ENCODE peak calls at places on chromosomes 13 and 19, in ten cellular contexts. U is brain microvascular endothelial cell; W is CD8-positive, alpha-beta T cell; Q is pancreas; N is upper lobe of right lung; C is body of pancreas; X is ascending aorta; J is GM23338; B is mammary epithelial cell; H is colonic mucosa. Y is an unnamed sample.

GRCh38 chr19:3893509-3894179 is 13.2 kb downstream of the ATCAY start:
- DNase-seq in X (no peak), Q (no peak), H (no peak), N (no peak), U (no peak), J (no peak), B (no peak), C (no peak), W (no peak), Y (no peak)

GRCh38 chr13:60453490-60453889 is 56.5 kb downstream of the TDRD3 start:
- DNase-seq in C (no peak), U (no peak), Q (no peak), H (no peak), W (no peak), J (peak; percentile 50), N (no peak), X (no peak), B (no peak), Y (no peak)

GRCh38 chr13:23701646-23702045 is 131.4 kb downstream of the TNFRSF19 start:
- DNase-seq in C (peak; percentile 70), U (peak; percentile 95), W (no peak), N (no peak), Q (peak; percentile 34), H (no peak), J (no peak), B (no peak), X (peak; percentile 81), Y (no peak)

GRCh38 chr19:2977686-2978466 is 512 bp downstream of the TLE6 start:
- DNase-seq in N (no peak), X (no peak), C (peak; percentile 77), Q (peak; percentile 63), J (no peak), W (no peak), H (peak; percentile 47), B (no peak), U (no peak), Y (no peak)

GRCh38 chr19:8501968-8502367 is 472 bp downstream of the PRAM1 start:
- DNase-seq in J (no peak), N (no peak), U (no peak), B (no peak), X (no peak), H (no peak), C (no peak), Q (no peak), W (no peak), Y (no peak)

GRCh38 chr19:472005-472858 is 11.4 kb upstream of the SHC2 start:
- DNase-seq in W (no peak), Q (no peak), B (no peak), N (no peak), J (peak; percentile 35), U (no peak), H (no peak), C (no peak), X (no peak), Y (no peak)

GRCh38 chr13:35470671-35471465 is 5.6 kb downstream of the MAB21L1 start:
- DNase-seq in N (no peak), C (no peak), Q (no peak), W (no peak), H (peak; percentile 30), X (no peak), U (peak; percentile 5), J (peak; percentile 87), B (no peak), Y (no peak)

GRCh38 chr13:52446265-52446664 is 4.2 kb downstream of the VPS36 start:
- DNase-seq in W (no peak), N (no peak), U (no peak), Q (no peak), H (no peak), J (no peak), X (no peak), B (peak; percentile 60), C (no peak), Y (peak; percentile 36)

GRCh38 chr13:23570099-23570926 is at the start of gene TNFRSF19:
- DNase-seq in B (peak; percentile 38), W (no peak), J (peak; percentile 26), C (peak; percentile 37), U (peak; percentile 79), X (no peak), H (no peak), N (no peak), Q (no peak), Y (no peak)

GRCh38 chr13:74414458-74414857 is 280.3 kb upstream of the KLF12 start:
- DNase-seq in W (no peak), B (no peak), Q (no peak), X (no peak), H (no peak), J (no peak), N (no peak), C (no peak), U (no peak), Y (no peak)

DNA sequence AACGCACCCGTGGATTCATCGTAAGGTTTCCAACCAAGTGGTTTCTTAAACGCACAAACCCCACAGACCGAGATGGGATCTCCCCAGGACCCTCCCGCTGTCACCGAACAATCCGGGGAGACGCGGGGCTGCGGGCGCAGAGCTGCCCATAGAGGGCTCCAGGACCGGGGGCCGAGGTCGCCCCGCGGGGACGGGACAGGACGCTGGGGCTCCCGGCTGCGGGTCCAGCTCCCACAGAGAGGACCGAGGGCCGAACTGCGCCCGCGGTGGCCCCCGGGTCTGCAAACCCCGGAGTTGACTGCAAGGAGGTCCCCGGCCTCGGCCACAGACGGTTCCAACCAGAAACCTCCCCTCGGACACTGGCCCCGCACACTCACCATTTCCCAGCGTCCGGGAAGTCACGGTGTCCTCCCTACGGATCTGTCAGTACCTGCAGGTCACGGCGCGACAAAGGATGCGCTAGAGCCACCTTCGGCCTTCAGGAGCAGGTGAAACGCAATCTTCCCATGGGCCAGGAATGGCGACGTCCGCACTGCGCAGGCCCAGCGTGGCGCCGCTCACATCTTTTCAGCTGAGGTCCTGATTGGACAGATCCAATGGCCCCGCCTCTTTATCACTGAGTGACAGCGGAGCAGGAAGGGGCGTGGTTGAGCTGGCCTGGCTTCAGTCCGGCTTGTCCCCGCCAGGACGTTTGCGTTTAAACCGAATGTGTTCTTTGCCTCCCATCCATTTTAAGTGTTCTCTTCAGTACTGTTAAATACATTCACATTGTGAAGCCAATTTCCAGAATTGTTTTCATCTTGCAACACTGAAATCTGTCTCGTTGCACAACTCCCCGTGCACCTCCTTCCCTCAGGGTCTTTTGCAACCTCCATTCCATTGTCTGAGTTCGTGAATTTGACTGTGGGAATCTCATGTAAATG is at the start of gene ZNF14:
- DNase-seq in J (peak; percentile 99), W (peak; percentile 77), X (peak; percentile 96), N (peak; percentile 94), U (peak; percentile 94), B (peak; percentile 90), C (peak; percentile 97), Q (peak; percentile 95), H (peak; percentile 97), Y (peak; percentile 99)
- TF ChIP-seq CTCF in J (peak; percentile 0), W (no peak), X (peak; percentile 20), N (peak; percentile 24), U (peak; percentile 34), B (no peak), C (no peak), Q (no peak), H (no peak), Y (no peak)

DNA sequence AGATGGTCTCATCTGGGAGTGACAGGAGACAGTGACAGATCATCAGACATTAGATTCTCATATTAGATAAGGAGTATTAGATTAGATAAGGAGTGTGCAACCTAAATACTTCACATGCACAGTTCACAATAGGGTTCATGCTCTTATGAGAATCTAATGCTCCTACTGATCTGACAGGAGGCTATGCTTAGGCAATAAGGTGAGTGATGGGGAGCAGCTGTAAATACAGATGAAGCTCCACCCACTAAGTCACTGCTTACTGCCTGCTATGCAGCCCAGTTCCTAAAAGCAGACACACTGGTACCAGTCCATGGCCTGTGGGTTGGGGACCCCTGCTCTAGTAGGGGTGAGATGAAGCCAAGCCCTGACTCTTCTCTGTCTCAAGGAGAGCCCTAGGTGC is 10.0 kb upstream of the IGFL3 start:
- DNase-seq in X (no peak), C (no peak), W (no peak), U (peak; percentile 6), B (peak; percentile 27), N (no peak), H (no peak), Q (no peak), J (no peak), Y (no peak)
- H3K27ac ChIP-seq in X (peak overlapping the region; percentile 72), C (no peak overlapping the region), W (no peak overlapping the region), U (no peak overlapping the region), B (peak overlapping the region; percentile 86), N (no peak overlapping the region), H (no peak overlapping the region), Q (no peak overlapping the region), J (peak overlapping the region; percentile 97), Y (no peak overlapping the region)

GRCh38 chr19:57583521-57584416 is at the start of gene ZIK1:
- DNase-seq in X (peak; percentile 94), Q (peak; percentile 73), C (peak; percentile 88), W (peak; percentile 75), H (peak; percentile 86), U (peak; percentile 91), N (peak; percentile 86), B (peak; percentile 67), J (peak; percentile 99), Y (peak; percentile 83)
- TF ChIP-seq CTCF in X (no peak), Q (no peak), C (no peak), W (peak; percentile 12), H (no peak), U (peak; percentile 16), N (no peak), B (no peak), J (peak; percentile 26), Y (no peak)

GRCh38 chr13:20526664-20527063 is 1.0 kb upstream of the CRYL1 start:
- DNase-seq in N (no peak), X (no peak), B (no peak), W (no peak), Q (no peak), J (no peak), U (peak; percentile 6), C (no peak), H (no peak), Y (no peak)
- H3K27ac ChIP-seq in N (peak overlapping the region; percentile 91), X (peak overlapping the region; percentile 86), B (no peak overlapping the region), W (peak overlapping the region; percentile 75), Q (no peak overlapping the region), J (no peak overlapping the region), U (no peak overlapping the region), C (peak overlapping the region; percentile 81), H (peak overlapping the region; percentile 87), Y (no peak overlapping the region)

Y was measured in RWPE1.